ENCODE peak calls at places on chromosome 17, in ten cellular contexts. I is WERI-Rb-1, R is heart right ventricle, X is ovary, J is fibroblast of pulmonary artery, H is neural progenitor cell, Q is uterus, U is epithelial cell of esophagus, N is astrocyte of the spinal cord, E is gastrocnemius medialis. P is an unnamed sample.

GRCh38 chr17:2190014-2190413 is 113.6 kb downstream of the SMG6 start:
- DNase-seq in Q (peak), N (no peak), X (no peak), R (no peak), J (peak), H (no peak), E (no peak), U (peak), I (no peak), P (no peak)

GRCh38 chr17:44353656-44354331 is 8.7 kb downstream of the GRN start:
- DNase-seq in E (no peak), J (no peak), Q (peak), I (no peak), N (no peak), H (peak), R (peak), X (peak), U (no peak), P (no peak)

GRCh38 chr17:83081561-83082201 is 2.3 kb downstream of the METRNL start:
- DNase-seq in H (no peak), E (peak), U (no peak), N (peak), J (no peak), R (no peak), X (no peak), Q (peak), I (no peak), P (no peak)

GRCh38 chr17:13884347-13884746 is 185.0 kb upstream of the COX10 start:
- DNase-seq in X (no peak), U (no peak), J (no peak), R (no peak), I (no peak), N (no peak), H (no peak), Q (no peak), E (no peak), P (no peak)

GRCh38 chr17:74210191-74211140 is 2.9 kb upstream of the TTYH2 start:
- DNase-seq in J (peak), U (peak), R (peak), N (peak), Q (peak), E (peak), H (peak), I (peak), X (peak), P (peak)

GRCh38 chr17:68491864-68492263 is 20.4 kb upstream of the PRKAR1A start:
- DNase-seq in X (peak), N (no peak), Q (peak), I (no peak), R (peak), J (no peak), U (peak), H (no peak), E (no peak), P (no peak)

GRCh38 chr17:66664336-66664735 is 170.6 kb upstream of the CACNG5 start:
- DNase-seq in J (no peak), Q (no peak), H (no peak), X (no peak), R (no peak), I (no peak), U (no peak), N (no peak), E (no peak), P (no peak)

GRCh38 chr17:38969281-38969680 is 2.1 kb upstream of the FBXO47 start:
- DNase-seq in N (no peak), J (no peak), U (no peak), R (peak), H (no peak), E (no peak), X (peak), Q (no peak), I (no peak), P (no peak)

GRCh38 chr17:56835259-56835575 is 1.3 kb downstream of the DGKE start:
- DNase-seq in I (no peak), J (no peak), R (no peak), X (no peak), N (no peak), E (no peak), U (no peak), H (no peak), Q (no peak), P (no peak)

GRCh38 chr17:55726440-55726839 is 3.8 kb upstream of the TMEM100 start:
- DNase-seq in N (peak), R (no peak), X (peak), J (peak), I (no peak), U (peak), H (no peak), E (peak), Q (peak), P (peak)

GRCh38 chr17:68782829-68783228 is 172.4 kb downstream of the ABCA8 start:
- DNase-seq in I (no peak), Q (no peak), U (no peak), N (no peak), X (no peak), R (no peak), E (peak), J (no peak), H (no peak), P (no peak)

GRCh38 chr17:29115906-29116651 is 64.1 kb downstream of the MYO18A start:
- DNase-seq in R (no peak), U (peak), I (peak), N (peak), X (no peak), J (peak), H (peak), E (no peak), Q (no peak), P (peak)

GRCh38 chr17:18224428-18225120 is 861 bp upstream of the LLGL1 start:
- DNase-seq in N (peak), Q (peak), J (peak), R (peak), E (no peak), I (peak), H (peak), U (no peak), X (peak), P (peak)

GRCh38 chr17:69141802-69142472 is at the start of gene ABCA6:
- DNase-seq in Q (no peak), N (peak), E (no peak), U (peak), R (no peak), X (no peak), J (peak), H (no peak), I (no peak), P (peak)

GRCh38 chr17:59110973-59111372 is 4.3 kb upstream of the TRIM37 start:
- DNase-seq in U (no peak), J (no peak), H (no peak), X (no peak), I (no peak), N (no peak), R (no peak), E (no peak), Q (no peak), P (no peak)

GRCh38 chr17:1040216-1040600 is 43.3 kb downstream of the TIMM22 start:
- DNase-seq in R (no peak), J (no peak), N (no peak), H (no peak), Q (no peak), X (no peak), I (no peak), E (no peak), U (no peak), P (no peak)

GRCh38 chr17:68843522-68843921 is 111.7 kb downstream of the ABCA8 start:
- DNase-seq in Q (no peak), X (no peak), R (no peak), J (no peak), I (no peak), E (no peak), N (no peak), U (no peak), H (no peak), P (no peak)

GRCh38 chr17:33436321-33436720 is 143.2 kb upstream of the ASIC2 start:
- DNase-seq in I (no peak), N (peak), U (peak), X (no peak), E (no peak), H (no peak), R (no peak), J (peak), Q (no peak), P (peak)

GRCh38 chr17:18992454-18993130 is 12.0 kb downstream of the FAM83G start:
- DNase-seq in X (no peak), U (no peak), J (no peak), I (no peak), R (no peak), Q (no peak), H (no peak), E (no peak), N (no peak), P (no peak)

GRCh38 chr17:73722163-73722562 is 77.9 kb upstream of the SDK2 start:
- DNase-seq in R (no peak), J (no peak), I (peak), E (no peak), X (no peak), N (no peak), Q (no peak), H (no peak), U (no peak), P (no peak)

GRCh38 chr17:73423159-73423715 is 111.4 kb upstream of the CDC42EP4 start:
- DNase-seq in R (no peak), X (no peak), H (no peak), Q (no peak), U (no peak), N (no peak), I (no peak), E (no peak), J (no peak), P (no peak)

GRCh38 chr17:80945736-80946135 is 45.9 kb upstream of the CHMP6 start:
- DNase-seq in I (no peak), Q (peak), J (no peak), E (no peak), U (no peak), R (peak), H (no peak), X (peak), N (no peak), P (no peak)

GRCh38 chr17:27346228-27346899 is 52.5 kb downstream of the WSB1 start:
- DNase-seq in R (no peak), J (no peak), X (no peak), N (no peak), E (no peak), H (no peak), U (no peak), I (no peak), Q (no peak), P (no peak)

GRCh38 chr17:44327715-44328449 is 3.3 kb upstream of the SLC25A39 start:
- DNase-seq in Q (no peak), J (no peak), E (no peak), X (no peak), H (no peak), N (no peak), U (no peak), R (no peak), I (no peak), P (no peak)

GRCh38 chr17:15446036-15446435 is 21.4 kb downstream of the CDRT4 start:
- DNase-seq in H (peak), I (no peak), Q (no peak), U (no peak), J (no peak), X (no peak), R (no peak), N (no peak), E (no peak), P (no peak)

GRCh38 chr17:78356163-78356713 is 3.6 kb downstream of the SOCS3 start:
- DNase-seq in I (no peak), N (peak), R (peak), J (peak), U (peak), Q (no peak), E (peak), X (no peak), H (peak), P (peak)

GRCh38 chr17:44738214-44738906 is 20.4 kb upstream of the ADAM11 start:
- DNase-seq in X (no peak), H (no peak), E (no peak), J (no peak), Q (no peak), N (peak), U (peak), R (no peak), I (no peak), P (no peak)

GRCh38 chr17:60534010-60534555 is 8.0 kb upstream of the APPBP2 start:
- DNase-seq in E (no peak), H (no peak), R (no peak), X (no peak), I (no peak), J (no peak), U (no peak), N (no peak), Q (no peak), P (no peak)

GRCh38 chr17:36665417-36665816 is 64.0 kb downstream of the MRM1 start:
- DNase-seq in X (no peak), E (no peak), R (no peak), J (no peak), N (no peak), U (peak), H (no peak), I (no peak), Q (no peak), P (peak)

GRCh38 chr17:31381165-31381668 is 10.3 kb upstream of the RAB11FIP4 start:
- DNase-seq in X (no peak), H (no peak), N (no peak), E (no peak), Q (no peak), I (no peak), U (no peak), J (no peak), R (no peak), P (no peak)

GRCh38 chr17:70896843-70897242 is 727.5 kb downstream of the KCNJ2 start:
- DNase-seq in I (no peak), H (no peak), R (no peak), E (no peak), J (no peak), N (no peak), U (no peak), Q (no peak), X (no peak), P (no peak)

GRCh38 chr17:40651939-40652338 is 4.3 kb upstream of the SMARCE1 start:
- DNase-seq in R (no peak), I (no peak), J (no peak), X (no peak), U (no peak), N (no peak), H (no peak), E (no peak), Q (no peak), P (no peak)

GRCh38 chr17:79907855-79908254 is 68.6 kb upstream of the CBX4 start:
- DNase-seq in I (no peak), X (peak), H (peak), J (no peak), N (peak), R (no peak), E (no peak), Q (no peak), U (peak), P (peak)

GRCh38 chr17:8324913-8325312 is 14.7 kb upstream of the ODF4 start:
- DNase-seq in J (no peak), E (no peak), U (no peak), Q (no peak), R (no peak), H (no peak), I (no peak), X (no peak), N (no peak), P (no peak)

GRCh38 chr17:8324132-8324531 is 14.1 kb downstream of the ARHGEF15 start:
- DNase-seq in X (no peak), E (no peak), J (no peak), U (no peak), N (no peak), R (no peak), I (no peak), H (no peak), Q (no peak), P (no peak)

GRCh38 chr17:8322078-8322477 is 12.0 kb downstream of the ARHGEF15 start:
- DNase-seq in E (no peak), R (no peak), Q (no peak), I (no peak), N (no peak), H (no peak), U (no peak), J (no peak), X (no peak), P (no peak)

GRCh38 chr17:8332128-8332527 is 7.5 kb upstream of the ODF4 start:
- DNase-seq in X (no peak), U (no peak), N (no peak), J (no peak), Q (no peak), E (no peak), I (no peak), H (no peak), R (no peak), P (no peak)

GRCh38 chr17:8326591-8327583 is 12.8 kb upstream of the ODF4 start:
- DNase-seq in E (no peak), I (no peak), J (peak), N (peak), H (peak), U (peak), Q (peak), X (peak), R (peak), P (peak)
- TF ChIP-seq CTCF in E (no peak), I (no peak), J (no peak), N (no peak), H (no peak), U (no peak), Q (no peak), X (no peak), R (no peak), P (no peak)

GRCh38 chr17:6557040-6557438 is 684 bp upstream of the PITPNM3 start:
- DNase-seq in U (no peak), Q (no peak), J (no peak), N (no peak), X (no peak), H (no peak), I (no peak), E (no peak), R (no peak), P (no peak)
- H3K4me3 ChIP-seq in U (peak), Q (no peak), J (no peak), N (no peak), X (peak), H (peak), I (peak), E (no peak), R (no peak), P (peak)

DNA sequence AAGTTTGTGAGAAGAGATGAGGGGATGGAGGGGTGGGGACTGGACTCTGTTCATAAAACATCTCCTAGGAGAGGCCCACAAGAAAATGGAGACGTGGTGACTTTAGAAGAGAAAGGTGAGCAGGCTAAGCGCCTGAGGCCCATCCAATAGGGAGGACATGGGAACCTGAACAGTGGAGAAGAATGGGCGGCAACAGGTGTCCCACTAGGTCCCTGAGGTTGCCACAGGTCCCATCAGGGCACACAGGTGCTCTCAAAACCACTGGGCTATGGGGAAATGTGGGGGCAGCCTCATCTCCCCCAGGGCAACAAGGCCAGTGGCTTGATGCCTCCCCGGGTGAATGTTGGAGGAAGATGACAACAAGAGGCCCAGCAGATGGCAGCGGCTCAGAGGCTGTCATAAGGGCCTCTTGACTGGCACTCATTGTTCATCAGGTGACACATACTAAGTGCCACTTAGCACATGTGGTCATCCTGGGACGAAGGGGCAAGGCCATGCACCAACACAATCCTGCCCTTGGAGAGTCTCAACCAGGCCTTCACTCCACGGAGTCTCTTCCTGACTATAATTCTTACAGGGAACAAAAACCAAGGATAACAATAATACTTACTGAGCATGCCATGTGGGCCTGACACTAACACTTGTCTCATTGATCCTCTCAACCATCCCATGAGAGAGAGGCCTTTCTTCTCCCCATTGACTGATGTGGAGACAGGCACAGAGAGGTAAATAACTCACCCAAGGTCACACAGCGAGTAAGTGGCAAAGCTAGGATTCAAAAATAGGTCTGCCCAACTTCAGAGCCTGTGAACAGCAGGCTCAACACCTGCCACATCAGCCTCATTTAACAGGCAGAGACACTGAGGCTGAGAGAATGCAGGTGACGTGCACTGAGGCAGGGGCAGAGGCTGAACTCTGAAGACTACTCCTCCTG is 38.0 kb downstream of the CUEDC1 start:
- DNase-seq in H (no peak), R (peak), U (no peak), X (no peak), N (no peak), J (no peak), Q (no peak), I (peak), E (peak), P (no peak)
- TF ChIP-seq CTCF in H (no peak), R (peak), U (no peak), X (no peak), N (no peak), J (no peak), Q (no peak), I (peak), E (no peak), P (no peak)

GRCh38 chr17:48545022-48545376 is at the start of gene HOXB2:
- DNase-seq in J (peak), H (no peak), Q (no peak), N (peak), E (no peak), U (no peak), I (no peak), R (peak), X (no peak), P (no peak)

GRCh38 chr17:48546187-48546923 is 1.4 kb upstream of the HOXB2 start:
- DNase-seq in Q (peak), U (no peak), I (no peak), N (peak), H (peak), R (no peak), X (no peak), J (no peak), E (no peak), P (no peak)

GRCh38 chr17:48544356-48545021 is 420 bp downstream of the HOXB2 start:
- DNase-seq in E (peak), I (no peak), X (peak), U (no peak), Q (peak), N (peak), J (peak), R (peak), H (peak), P (no peak)

GRCh38 chr17:48543854-48544355 is 1.0 kb downstream of the HOXB2 start:
- DNase-seq in I (no peak), N (no peak), H (no peak), U (no peak), J (no peak), E (no peak), R (peak), Q (no peak), X (no peak), P (no peak)

DNA sequence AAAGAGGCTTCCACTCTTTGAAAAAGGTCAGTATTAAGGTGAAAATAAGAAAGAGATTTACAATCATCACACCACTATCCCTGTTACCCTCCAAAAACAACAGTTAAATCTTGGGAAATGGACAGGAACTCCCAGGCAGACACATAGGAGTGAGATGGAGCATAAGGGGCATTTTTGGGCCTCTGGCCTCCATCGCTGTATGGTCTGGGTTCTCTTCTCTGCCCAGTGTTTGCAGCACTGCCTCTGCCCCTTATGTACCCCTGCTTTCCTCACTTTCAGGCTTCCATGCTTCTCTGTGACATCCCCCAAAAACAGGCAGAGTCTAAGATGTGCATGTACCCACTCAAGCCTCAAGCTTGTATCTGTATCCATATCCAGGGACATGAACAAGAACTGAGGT is 630 bp upstream of the HOXB2 start:
- DNase-seq in U (no peak), Q (no peak), E (no peak), R (no peak), I (no peak), N (peak), H (peak), J (no peak), X (no peak), P (no peak)
- H3K4me3 ChIP-seq in U (no peak), Q (no peak), E (no peak), R (no peak), I (no peak), N (no peak), H (no peak), J (no peak), X (no peak), P (no peak)

DNA sequence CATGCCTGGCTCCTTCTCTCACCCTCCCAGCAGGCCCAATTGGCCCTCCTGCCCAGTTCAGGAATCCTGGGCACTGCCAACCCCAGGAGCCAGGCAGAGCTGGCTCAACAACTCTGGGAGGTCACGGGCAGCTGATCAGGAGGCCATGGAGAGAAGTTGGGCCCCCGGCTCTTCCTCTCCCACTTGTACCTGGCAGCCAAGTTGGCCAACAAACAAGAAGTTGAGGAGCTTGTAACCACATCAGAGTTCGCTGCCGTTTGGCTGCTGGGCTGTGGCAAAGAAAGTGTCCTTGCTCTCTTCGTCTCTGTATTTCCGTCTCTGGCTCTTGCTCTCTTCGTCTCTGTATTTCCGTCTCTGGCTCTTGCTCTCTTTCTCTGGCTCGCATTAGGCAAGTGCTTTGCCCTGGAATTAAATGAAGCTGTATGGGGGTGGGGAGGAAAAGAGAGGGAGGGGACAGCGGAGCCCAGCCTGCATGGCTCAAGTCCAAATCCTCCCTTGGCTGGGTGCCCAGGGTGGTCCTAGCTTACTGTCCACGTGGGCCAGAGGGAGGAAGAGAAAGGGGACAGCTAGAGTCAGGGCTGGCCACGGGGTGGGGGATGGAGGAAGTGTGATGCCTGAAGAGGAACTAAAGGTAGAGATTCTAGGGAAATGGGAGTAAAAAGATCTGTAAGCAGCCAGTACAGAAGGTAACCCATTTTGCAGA is 7.8 kb upstream of the TMEM132E start:
- DNase-seq in X (no peak), R (no peak), I (peak), Q (no peak), E (no peak), U (no peak), J (no peak), N (no peak), H (no peak), P (no peak)
- TF ChIP-seq CTCF in X (no peak), R (no peak), I (no peak), Q (no peak), E (no peak), U (no peak), J (no peak), N (no peak), H (no peak), P (no peak)

P was measured in choroid plexus epithelial cell.